ENCODE peak calls at places on chromosome 22, in five cellular contexts. E is activated T-cell treated with anti-CD3 and anti-CD28 coated beads for 1 hour; D is activated naive CD4-positive, alpha-beta T cell treated with anti-CD3 and anti-CD28 coated beads for 36 hours; O is IMR-90; T is sigmoid colon. P is an unnamed sample.

GRCh38 chr22:27662359-27663030 is 139.1 kb downstream of the MN1 start:
- DNase-seq in E (no peak), D (no peak), O (no peak), T (no peak), P (no peak)

GRCh38 chr22:28568099-28568498 is 111.5 kb downstream of the TTC28 start:
- DNase-seq in E (no peak), D (no peak), O (peak), T (no peak), P (no peak)

GRCh38 chr22:45224331-45224730 is 16.4 kb downstream of the KIAA0930 start:
- DNase-seq in E (no peak), D (no peak), O (no peak), T (no peak), P (no peak)

GRCh38 chr22:24725736-24726135 is 48.8 kb downstream of the PIWIL3 start:
- DNase-seq in E (no peak), D (no peak), O (no peak), T (no peak), P (no peak)

GRCh38 chr22:43824724-43825485 is 12.8 kb upstream of the EFCAB6 start:
- DNase-seq in E (no peak), D (no peak), O (no peak), T (no peak), P (no peak)

GRCh38 chr22:19776433-19777031 is 16.0 kb downstream of the TBX1 start:
- DNase-seq in E (no peak), D (peak), O (peak), T (no peak), P (no peak)

GRCh38 chr22:33380789-33381530 is 322.8 kb upstream of the SYN3 start:
- DNase-seq in E (no peak), D (no peak), O (peak), T (no peak), P (no peak)

GRCh38 chr22:26377170-26377825 is 51.8 kb upstream of the ASPHD2 start:
- DNase-seq in E (no peak), D (peak), O (no peak), T (no peak), P (no peak)

GRCh38 chr22:43407591-43407990 is 4.2 kb upstream of the MPPED1 start:
- DNase-seq in E (no peak), D (no peak), O (no peak), T (no peak), P (no peak)

GRCh38 chr22:40202225-40202944 is 24.7 kb downstream of the TNRC6B start:
- DNase-seq in E (no peak), D (no peak), O (peak), T (no peak), P (no peak)

GRCh38 chr22:37521236-37521739 is 2.1 kb upstream of the CARD10 start:
- DNase-seq in E (no peak), D (no peak), O (no peak), T (no peak), P (no peak)

GRCh38 chr22:37325024-37325395 is 42.7 kb downstream of the CYTH4 start:
- DNase-seq in E (no peak), D (no peak), O (no peak), T (no peak), P (no peak)

GRCh38 chr22:44207173-44207980 is 26.7 kb downstream of the PARVG start:
- DNase-seq in E (no peak), D (no peak), O (no peak), T (peak), P (no peak)

GRCh38 chr22:50260801-50261614 is 475 bp downstream of the MAPK12 start:
- DNase-seq in E (no peak), D (no peak), O (peak), T (no peak), P (peak)

GRCh38 chr22:28962042-28962554 is 78.7 kb downstream of the ZNRF3 start:
- DNase-seq in E (no peak), D (no peak), O (no peak), T (no peak), P (no peak)

GRCh38 chr22:47396105-47396504 is 633.7 kb downstream of the TBC1D22A start:
- DNase-seq in E (no peak), D (no peak), O (no peak), T (no peak), P (no peak)

GRCh38 chr22:25139062-25139461 is 60.6 kb upstream of the CRYBB3 start:
- DNase-seq in E (no peak), D (no peak), O (no peak), T (peak), P (no peak)